ENCODE peak calls at places on chromosomes 13 and 19, in five cellular contexts. H is fibroblast of pulmonary artery, W is neuronal stem cell, R is psoas muscle, O is heart left ventricle. A is an unnamed sample.

GRCh38 chr19:748274-748598 is 2.7 kb upstream of the MISP start:
- DNase-seq in W (no peak), R (no peak), O (no peak), H (no peak), A (no peak)

GRCh38 chr13:111153977-111154332 is 38.8 kb downstream of the ARHGEF7 start:
- DNase-seq in H (no peak), O (peak; percentile 71), W (no peak), R (no peak), A (no peak)

GRCh38 chr13:78121459-78122348 is 203.1 kb upstream of the EDNRB start:
- DNase-seq in W (peak; percentile 52), O (no peak), R (peak; percentile 38), H (peak; percentile 88), A (peak; percentile 29)

GRCh38 chr19:344625-345319 is at the start of gene MIER2:
- DNase-seq in W (peak; percentile 84), O (peak; percentile 94), H (peak; percentile 79), R (peak; percentile 90), A (no peak)

GRCh38 chr13:50122465-50122864 is 107.2 kb downstream of the KCNRG start:
- DNase-seq in O (no peak), H (no peak), R (no peak), W (no peak), A (no peak)

GRCh38 chr19:42601811-42602443 is 7.2 kb upstream of the CEACAM8 start:
- DNase-seq in W (no peak), O (no peak), R (no peak), H (peak; percentile 46), A (no peak)

GRCh38 chr19:30385666-30386065 is 13.5 kb downstream of the ZNF536 start:
- DNase-seq in H (no peak), R (no peak), W (no peak), O (no peak), A (no peak)

GRCh38 chr19:17101686-17102628 is 26.4 kb downstream of the MYO9B start:
- DNase-seq in O (no peak), H (no peak), R (no peak), W (no peak), A (no peak)

GRCh38 chr19:52070496-52070895 is 21.9 kb upstream of the ZNF432 start:
- DNase-seq in W (no peak), R (no peak), O (no peak), H (peak; percentile 60), A (no peak)

GRCh38 chr19:44657211-44657921 is 13.7 kb downstream of the PVR start:
- DNase-seq in W (peak; percentile 61), O (peak; percentile 77), H (peak; percentile 79), R (peak; percentile 81), A (no peak)

GRCh38 chr13:62799931-62800436 is 1384.3 kb upstream of the PCDH20 start:
- DNase-seq in R (no peak), O (no peak), W (no peak), H (no peak), A (no peak)

GRCh38 chr19:38841787-38842438 is 7.9 kb downstream of the HNRNPL start:
- DNase-seq in R (peak; percentile 38), W (no peak), O (no peak), H (no peak), A (no peak)

GRCh38 chr13:93861818-93862217 is 617.7 kb downstream of the DCT start:
- DNase-seq in O (no peak), W (no peak), H (peak; percentile 82), R (no peak), A (peak; percentile 44)

GRCh38 chr13:44620057-44620456 is 43.9 kb upstream of the TSC22D1 start:
- DNase-seq in O (no peak), R (no peak), H (peak; percentile 22), W (no peak), A (peak; percentile 31)

GRCh38 chr13:32938907-32939306 is 77.3 kb upstream of the KL start:
- DNase-seq in O (no peak), R (no peak), W (no peak), H (peak; percentile 45), A (peak; percentile 37)

GRCh38 chr13:32150794-32151193 is 119.2 kb downstream of the FRY start:
- DNase-seq in R (peak; percentile 82), W (no peak), H (peak; percentile 75), O (peak; percentile 83), A (no peak)

GRCh38 chr19:47272448-47273312 is 2.0 kb upstream of the INAFM1 start:
- DNase-seq in O (no peak), H (peak; percentile 21), W (no peak), R (no peak), A (no peak)

GRCh38 chr13:51004918-51005460 is 95.4 kb downstream of the RNASEH2B start:
- DNase-seq in W (no peak), H (no peak), O (no peak), R (no peak), A (no peak)

GRCh38 chr13:91112191-91112579 is 235.3 kb upstream of the MIR17HG start:
- DNase-seq in W (no peak), R (no peak), O (no peak), H (no peak), A (no peak)

GRCh38 chr19:29292562-29292961 is 79.6 kb upstream of the UQCRFS1 start:
- DNase-seq in H (no peak), W (no peak), R (no peak), O (no peak), A (no peak)

GRCh38 chr19:46351241-46352041 is 4.6 kb downstream of the PPP5C start:
- DNase-seq in H (peak; percentile 82), O (no peak), R (peak; percentile 80), W (no peak), A (no peak)

GRCh38 chr19:33205531-33206260 is 11.6 kb downstream of the LRP3 start:
- DNase-seq in O (peak; percentile 52), R (peak; percentile 49), H (no peak), W (no peak), A (no peak)

GRCh38 chr13:34577051-34577450 is 365.0 kb upstream of the NBEA start:
- DNase-seq in W (no peak), O (no peak), H (peak; percentile 31), R (no peak), A (peak; percentile 5)

GRCh38 chr13:48896312-48896711 is 79.4 kb upstream of the FNDC3A start:
- DNase-seq in H (peak; percentile 68), O (no peak), R (no peak), W (no peak), A (no peak)

GRCh38 chr19:56671613-56671994 is at the start of gene ZNF835:
- DNase-seq in W (peak; percentile 86), R (peak; percentile 95), O (peak; percentile 99), H (peak; percentile 22), A (peak; percentile 23)

GRCh38 chr19:16244091-16244490 is 46.4 kb downstream of the AP1M1 start:
- DNase-seq in R (no peak), O (no peak), W (no peak), H (peak; percentile 50), A (no peak)

GRCh38 chr19:13503570-13504235 is 2.6 kb downstream of the CACNA1A start:
- DNase-seq in R (no peak), H (no peak), O (no peak), W (no peak), A (no peak)

GRCh38 chr19:13507053-13507611 is 853 bp upstream of the CACNA1A start:
- DNase-seq in W (peak; percentile 33), H (no peak), O (no peak), R (no peak), A (no peak)

GRCh38 chr19:13505164-13505695 is 1.0 kb downstream of the CACNA1A start:
- DNase-seq in H (no peak), W (peak; percentile 17), R (no peak), O (no peak), A (no peak)

GRCh38 chr19:13506550-13506878 is 235 bp upstream of the CACNA1A start:
- DNase-seq in R (no peak), O (no peak), H (no peak), W (peak; percentile 43), A (no peak)

DNA sequence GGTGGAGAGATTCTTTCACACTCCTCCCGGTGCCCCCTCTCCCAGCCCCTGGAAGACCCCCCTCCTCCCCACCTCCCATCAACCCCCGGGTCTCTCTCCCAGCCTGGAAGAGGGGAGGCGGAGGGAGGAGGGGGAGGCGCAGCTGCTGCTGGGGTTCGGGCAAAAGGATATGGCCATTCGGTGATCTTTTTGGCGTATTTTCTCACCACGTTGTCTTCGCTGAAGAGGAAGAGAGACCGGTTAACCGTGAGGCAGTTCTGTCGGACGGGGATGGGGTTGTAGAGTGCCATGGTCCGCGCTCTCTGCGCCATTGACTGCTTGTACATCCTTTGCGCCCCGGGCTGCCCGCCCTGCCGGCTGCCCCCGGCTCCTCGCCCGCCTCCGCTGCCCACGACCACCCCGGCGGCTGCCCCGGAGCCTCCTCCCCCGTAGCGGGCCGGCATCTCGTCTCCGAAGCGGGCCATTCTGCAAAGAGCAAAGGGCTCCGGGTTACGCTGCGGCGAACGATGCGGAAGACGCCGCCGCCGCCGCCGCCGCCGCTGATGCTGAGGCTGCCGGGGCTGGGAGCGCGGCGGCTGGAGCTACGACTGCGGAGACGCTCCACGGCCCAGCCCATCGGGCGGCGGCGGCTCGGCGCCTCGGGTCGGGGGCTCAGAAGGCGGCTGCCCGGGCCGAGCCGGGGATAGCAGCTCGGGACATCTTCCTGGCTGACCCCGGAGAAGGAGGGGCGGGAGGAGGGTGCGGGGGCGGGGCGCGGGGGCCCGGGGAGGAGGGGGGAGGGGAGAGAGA is at the start of gene CACNA1A:
- DNase-seq in O (no peak), R (no peak), W (peak; percentile 56), H (no peak), A (no peak)
- H3K4me3 ChIP-seq in O (peak within 1 kb of the TSS; percentile 51), R (peak within 1 kb of the TSS; percentile 48), W (peak within 1 kb of the TSS; percentile 38), H (no peak within 1 kb of the TSS), A (no peak within 1 kb of the TSS)

GRCh38 chr13:40366119-40366518 is 300.3 kb downstream of the FOXO1 start:
- DNase-seq in O (no peak), W (no peak), R (no peak), H (no peak), A (no peak)

GRCh38 chr13:40362502-40362901 is 303.9 kb downstream of the FOXO1 start:
- DNase-seq in W (no peak), R (no peak), H (peak; percentile 47), O (no peak), A (no peak)

GRCh38 chr13:40368123-40368891 is 298.1 kb downstream of the FOXO1 start:
- DNase-seq in H (no peak), O (no peak), W (no peak), R (no peak), A (no peak)

GRCh38 chr13:40363653-40364052 is 302.8 kb downstream of the FOXO1 start:
- DNase-seq in H (no peak), W (no peak), O (no peak), R (no peak), A (no peak)
- H3K4me3 ChIP-seq in H (no peak overlapping the region), W (no peak overlapping the region), O (no peak overlapping the region), R (no peak overlapping the region), A (no peak overlapping the region)

GRCh38 chr19:11380653-11381534 is 3.2 kb downstream of the EPOR start:
- DNase-seq in R (peak; percentile 97), H (peak; percentile 95), O (peak; percentile 95), W (peak; percentile 97), A (peak; percentile 81)
- H3K4me3 ChIP-seq in R (peak overlapping the region; percentile 74), H (peak overlapping the region; percentile 69), O (peak overlapping the region; percentile 63), W (peak overlapping the region; percentile 65), A (peak overlapping the region; percentile 49)

DNA sequence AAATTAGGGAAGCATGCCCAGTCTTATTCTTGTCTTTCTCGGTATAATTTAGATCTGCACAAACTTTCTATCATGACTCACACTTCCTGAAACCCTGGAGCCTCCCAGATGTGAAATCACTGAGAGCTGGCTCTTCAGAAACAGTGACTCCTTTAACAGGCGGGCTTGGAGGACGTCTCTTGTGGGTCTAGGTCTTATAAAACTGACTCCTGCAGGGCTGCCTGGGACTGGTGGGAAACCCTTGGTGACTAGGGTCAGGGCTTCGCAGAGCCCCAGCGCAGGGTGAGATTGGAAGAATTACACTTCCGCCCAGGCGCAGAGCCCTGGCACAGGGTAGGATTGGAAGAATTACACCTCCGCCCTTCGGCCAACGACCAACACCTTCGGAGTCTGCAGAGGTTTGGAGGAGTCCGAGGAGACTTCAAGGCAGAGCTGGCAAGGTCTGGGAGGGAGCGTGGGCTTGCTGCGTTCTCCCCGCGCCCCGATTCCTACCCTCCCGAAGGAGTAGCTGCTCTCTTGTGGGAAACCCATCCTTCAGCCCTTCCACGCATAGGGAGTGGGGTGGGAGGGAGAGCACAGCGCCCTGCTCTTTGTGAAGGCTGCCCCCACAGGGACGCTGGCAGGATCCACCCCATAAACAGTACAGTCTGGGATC is 43.4 kb upstream of the MAP3K10 start:
- DNase-seq in O (no peak), W (no peak), R (no peak), H (peak; percentile 82), A (peak; percentile 10)
- H3K4me3 ChIP-seq in O (no peak overlapping the region), W (no peak overlapping the region), R (no peak overlapping the region), H (no peak overlapping the region), A (no peak overlapping the region)